ENCODE peak calls at places on chromosomes 11 and 22, in seven cellular contexts. O is fibroblast of lung, N is ovary, Z is mammary epithelial cell, R is psoas muscle, E is prostate gland, L is IMR-90. D is an unnamed sample.

GRCh38 chr11:62792193-62792575 is 378 bp upstream of the TMEM223 start:
- DNase-seq in Z (no peak), N (no peak), L (peak), E (no peak), O (peak), R (no peak), D (no peak)

GRCh38 chr11:126318642-126319373 is 14.9 kb downstream of the DCPS start:
- DNase-seq in L (peak), N (peak), O (peak), E (peak), R (no peak), Z (peak), D (peak)

GRCh38 chr22:43226368-43226979 is 39.5 kb upstream of the TTLL12 start:
- DNase-seq in O (peak), N (peak), Z (no peak), L (peak), E (no peak), R (no peak), D (no peak)

GRCh38 chr11:2520736-2521035 is 75.9 kb downstream of the KCNQ1 start:
- DNase-seq in R (no peak), L (no peak), O (no peak), Z (no peak), E (no peak), N (no peak), D (no peak)

GRCh38 chr22:42397332-42398246 is 34.6 kb downstream of the NFAM1 start:
- DNase-seq in O (no peak), L (no peak), N (no peak), Z (no peak), E (no peak), R (no peak), D (no peak)

GRCh38 chr11:132746305-132746704 is 786.0 kb downstream of the OPCML start:
- DNase-seq in N (no peak), E (no peak), Z (no peak), R (no peak), O (no peak), L (no peak), D (no peak)

GRCh38 chr11:636511-637332 is at the start of gene DRD4:
- DNase-seq in Z (no peak), E (no peak), R (peak), N (no peak), O (no peak), L (peak), D (no peak)

GRCh38 chr22:44398791-44399190 is 86.0 kb upstream of the SHISAL1 start:
- DNase-seq in Z (no peak), L (no peak), O (no peak), E (no peak), R (peak), N (no peak), D (no peak)

GRCh38 chr11:31397239-31397834 is 27.7 kb downstream of the DNAJC24 start:
- DNase-seq in E (no peak), R (no peak), N (no peak), O (no peak), L (peak), Z (peak), D (no peak)

GRCh38 chr11:125569913-125570621 is 790 bp downstream of the EI24 start:
- DNase-seq in N (no peak), E (no peak), L (peak), R (peak), Z (peak), O (peak), D (no peak)

GRCh38 chr11:109120341-109120740 is 301.6 kb upstream of the C11orf87 start:
- DNase-seq in E (no peak), L (no peak), Z (no peak), R (no peak), N (no peak), O (no peak), D (no peak)

GRCh38 chr11:73274722-73275380 is 2.7 kb downstream of the P2RY6 start:
- DNase-seq in O (no peak), E (no peak), L (no peak), Z (no peak), N (no peak), R (no peak), D (no peak)

GRCh38 chr11:130145975-130146776 is 13.4 kb upstream of the ST14 start:
- DNase-seq in Z (peak), O (peak), N (no peak), R (no peak), L (no peak), E (no peak), D (no peak)

GRCh38 chr11:14042686-14043440 is 80.3 kb downstream of the SPON1 start:
- DNase-seq in Z (no peak), R (no peak), E (no peak), L (no peak), N (no peak), O (no peak), D (no peak)

GRCh38 chr22:28841111-28841510 is 40.7 kb upstream of the XBP1 start:
- DNase-seq in Z (no peak), L (no peak), O (no peak), N (no peak), R (no peak), E (no peak), D (no peak)

GRCh38 chr22:42990131-42990838 is 24.7 kb downstream of the PACSIN2 start:
- DNase-seq in L (peak), R (no peak), E (no peak), N (no peak), O (peak), Z (peak), D (no peak)

GRCh38 chr11:113571531-113571930 is 96.3 kb upstream of the DRD2 start:
- DNase-seq in L (no peak), O (no peak), N (no peak), Z (no peak), R (no peak), E (no peak), D (no peak)

GRCh38 chr22:44200451-44200850 is 19.7 kb downstream of the PARVG start:
- DNase-seq in O (no peak), E (no peak), Z (no peak), L (no peak), R (no peak), N (peak), D (no peak)

GRCh38 chr11:28679795-28680194 is 571.6 kb downstream of the METTL15 start:
- DNase-seq in Z (no peak), E (no peak), L (peak), O (peak), R (no peak), N (no peak), D (no peak)

GRCh38 chr11:117927926-117928325 is 1.3 kb downstream of the TMPRSS13 start:
- DNase-seq in L (no peak), R (no peak), E (no peak), Z (no peak), N (no peak), O (no peak), D (no peak)

GRCh38 chr11:65503606-65503922 is 4.7 kb downstream of the MALAT1 start:
- DNase-seq in Z (no peak), E (no peak), O (no peak), R (no peak), N (no peak), L (peak), D (no peak)

GRCh38 chr11:114284021-114284420 is 12.2 kb upstream of the NNMT start:
- DNase-seq in L (no peak), E (no peak), R (no peak), N (no peak), Z (no peak), O (no peak), D (no peak)

GRCh38 chr11:2296913-2297622 is 4.7 kb downstream of the C11orf21 start:
- DNase-seq in N (peak), O (no peak), Z (no peak), L (no peak), R (peak), E (no peak), D (no peak)

GRCh38 chr11:112292785-112293407 is 32.2 kb upstream of the PLET1 start:
- DNase-seq in E (peak), L (peak), O (peak), R (peak), Z (peak), N (no peak), D (peak)

GRCh38 chr11:15194671-15195415 is 80.1 kb downstream of the INSC start:
- DNase-seq in O (peak), R (no peak), Z (no peak), N (no peak), E (no peak), L (peak), D (no peak)

GRCh38 chr22:39518996-39519680 is 1.2 kb upstream of the ATF4 start:
- DNase-seq in R (no peak), L (peak), Z (no peak), N (no peak), E (no peak), O (peak), D (no peak)

GRCh38 chr11:50174189-50174588 is 141.5 kb downstream of the OR4C45 start:
- DNase-seq in E (no peak), N (no peak), O (no peak), R (no peak), L (peak), Z (peak), D (no peak)

GRCh38 chr11:118618991-118619375 is 11.6 kb downstream of the PHLDB1 start:
- DNase-seq in O (peak), E (no peak), R (peak), L (peak), N (no peak), Z (peak), D (no peak)

GRCh38 chr22:22927888-22928665 is 40.5 kb downstream of the IGLL5 start:
- DNase-seq in N (no peak), O (no peak), Z (no peak), R (peak), L (no peak), E (no peak), D (no peak)

GRCh38 chr11:109514313-109515018 is 92.5 kb downstream of the C11orf87 start:
- DNase-seq in N (no peak), E (no peak), O (no peak), L (no peak), R (no peak), Z (no peak), D (no peak)

GRCh38 chr11:74870485-74870884 is 78.4 kb downstream of the XRRA1 start:
- DNase-seq in E (no peak), O (peak), Z (peak), N (no peak), R (no peak), L (peak), D (peak)

GRCh38 chr11:1862588-1863351 is 9.9 kb downstream of the LSP1 start:
- DNase-seq in Z (no peak), R (peak), O (peak), L (no peak), N (no peak), E (no peak), D (no peak)

DNA sequence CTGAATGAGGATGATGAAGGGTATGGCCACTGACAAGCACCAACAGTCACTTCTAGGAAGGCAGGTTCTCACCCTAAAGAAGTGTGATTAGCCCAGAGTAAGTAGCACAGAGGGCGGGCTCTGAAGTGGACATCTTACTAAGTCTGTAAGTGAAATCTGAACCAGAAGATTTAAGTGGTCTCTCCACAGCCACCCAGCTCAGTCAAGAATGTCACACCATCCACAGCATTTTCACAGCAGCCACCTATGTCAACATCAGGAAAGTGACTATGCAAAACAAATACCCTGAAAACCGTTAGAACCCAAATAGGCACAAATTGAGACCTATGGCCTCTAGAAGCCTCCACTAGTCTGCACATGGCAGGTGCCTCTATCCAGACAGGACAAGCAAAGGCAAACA is 23.0 kb upstream of the STK33 start:
- DNase-seq in N (no peak), Z (no peak), E (no peak), R (no peak), O (no peak), L (no peak), D (no peak)
- TF ChIP-seq CTCF in N (no peak), Z (no peak), E (no peak), R (no peak), O (no peak), L (no peak), D (no peak)

GRCh38 chr11:32643526-32643925 is 59.9 kb downstream of the EIF3M start:
- DNase-seq in R (no peak), O (peak), Z (peak), E (no peak), L (peak), N (no peak), D (no peak)
- H3K27ac ChIP-seq in R (no peak), O (no peak), Z (peak), E (no peak), L (no peak), N (no peak), D (no peak)

GRCh38 chr11:71423181-71423790 is 24.9 kb downstream of the DHCR7 start:
- DNase-seq in N (no peak), R (no peak), O (no peak), L (no peak), Z (peak), E (no peak), D (no peak)

GRCh38 chr11:71428861-71429435 is 19.2 kb downstream of the DHCR7 start:
- DNase-seq in N (peak), L (no peak), Z (no peak), E (no peak), O (no peak), R (no peak), D (no peak)

GRCh38 chr11:71426413-71426812 is 21.8 kb downstream of the DHCR7 start:
- DNase-seq in Z (peak), L (no peak), N (no peak), E (no peak), O (no peak), R (no peak), D (no peak)

GRCh38 chr11:71425409-71425808 is 22.8 kb downstream of the DHCR7 start:
- DNase-seq in R (no peak), L (no peak), O (no peak), Z (no peak), N (no peak), E (no peak), D (no peak)

GRCh38 chr11:71425851-71426250 is 22.3 kb downstream of the DHCR7 start:
- DNase-seq in E (peak), N (no peak), O (no peak), Z (peak), L (no peak), R (no peak), D (no peak)
- TF ChIP-seq CTCF in E (no peak), N (no peak), O (no peak), Z (no peak), L (no peak), R (no peak), D (no peak)

GRCh38 chr11:45934580-45935318 is 12.3 kb downstream of the LARGE2 start:
- DNase-seq in L (no peak), Z (peak), N (no peak), E (no peak), R (no peak), O (no peak), D (no peak)
- H3K27ac ChIP-seq in L (no peak), Z (no peak), N (no peak), E (peak), R (no peak), O (no peak), D (no peak)